ENCODE peak calls at places on chromosome 13, in four cellular contexts. Q is CD8-positive, alpha-beta T cell; X is HFF-Myc; Y is AG10803. E is an unnamed sample.

GRCh38 chr13:109680288-109680687 is 106.1 kb downstream of the IRS2 start:
- DNase-seq in Q (no peak), X (no peak), Y (no peak), E (no peak)

GRCh38 chr13:76944457-76944856 is 3.9 kb upstream of the ACOD1 start:
- DNase-seq in Q (no peak), Y (peak), X (no peak), E (peak)

GRCh38 chr13:51643114-51643881 is 59.0 kb downstream of the WDFY2 start:
- DNase-seq in Q (no peak), X (peak), Y (peak), E (peak)

GRCh38 chr13:45882626-45883025 is 31.1 kb upstream of the SIAH3 start:
- DNase-seq in X (no peak), Q (no peak), Y (no peak), E (no peak)

GRCh38 chr13:27012482-27013197 is 159.0 kb downstream of the USP12 start:
- DNase-seq in Y (peak), Q (no peak), X (peak), E (peak)

GRCh38 chr13:50375792-50376191 is 360.5 kb downstream of the KCNRG start:
- DNase-seq in Q (no peak), Y (peak), X (no peak), E (peak)

GRCh38 chr13:71054358-71054757 is 812.6 kb downstream of the DACH1 start:
- DNase-seq in Y (no peak), X (no peak), Q (no peak), E (no peak)

GRCh38 chr13:51221674-51222509 is at the start of gene FAM124A:
- DNase-seq in Q (no peak), Y (peak), X (no peak), E (no peak)

GRCh38 chr13:23381877-23382276 is 51.6 kb downstream of the SACS start:
- DNase-seq in Y (no peak), Q (no peak), X (no peak), E (no peak)

GRCh38 chr13:112446347-112446861 is 70.2 kb downstream of the SPACA7 start:
- DNase-seq in Y (no peak), X (no peak), Q (no peak), E (no peak)

GRCh38 chr13:95784161-95784880 is 107.4 kb downstream of the DNAJC3 start:
- DNase-seq in Y (peak), X (peak), Q (no peak), E (peak)

GRCh38 chr13:104086205-104086604 is 1020.0 kb upstream of the SLC10A2 start:
- DNase-seq in Q (no peak), X (no peak), Y (no peak), E (peak)

GRCh38 chr13:32170841-32171240 is 139.3 kb downstream of the FRY start:
- DNase-seq in Q (no peak), Y (no peak), X (no peak), E (no peak)

GRCh38 chr13:112000888-112001287 is 66.1 kb upstream of the SOX1 start:
- DNase-seq in Y (no peak), X (no peak), Q (no peak), E (no peak)

GRCh38 chr13:33351324-33351723 is 65.8 kb upstream of the STARD13 start:
- DNase-seq in Q (no peak), Y (peak), X (no peak), E (peak)

GRCh38 chr13:114058051-114058867 is 74.2 kb downstream of the RASA3 start:
- DNase-seq in Q (no peak), X (no peak), Y (no peak), E (no peak)

GRCh38 chr13:114055766-114056165 is 76.7 kb downstream of the RASA3 start:
- DNase-seq in Q (no peak), Y (no peak), X (no peak), E (no peak)

GRCh38 chr13:114057131-114058050 is 75.0 kb downstream of the RASA3 start:
- DNase-seq in X (no peak), Y (no peak), Q (no peak), E (no peak)

GRCh38 chr13:114054830-114055439 is 77.5 kb downstream of the RASA3 start:
- DNase-seq in X (no peak), Q (no peak), Y (no peak), E (no peak)

DNA sequence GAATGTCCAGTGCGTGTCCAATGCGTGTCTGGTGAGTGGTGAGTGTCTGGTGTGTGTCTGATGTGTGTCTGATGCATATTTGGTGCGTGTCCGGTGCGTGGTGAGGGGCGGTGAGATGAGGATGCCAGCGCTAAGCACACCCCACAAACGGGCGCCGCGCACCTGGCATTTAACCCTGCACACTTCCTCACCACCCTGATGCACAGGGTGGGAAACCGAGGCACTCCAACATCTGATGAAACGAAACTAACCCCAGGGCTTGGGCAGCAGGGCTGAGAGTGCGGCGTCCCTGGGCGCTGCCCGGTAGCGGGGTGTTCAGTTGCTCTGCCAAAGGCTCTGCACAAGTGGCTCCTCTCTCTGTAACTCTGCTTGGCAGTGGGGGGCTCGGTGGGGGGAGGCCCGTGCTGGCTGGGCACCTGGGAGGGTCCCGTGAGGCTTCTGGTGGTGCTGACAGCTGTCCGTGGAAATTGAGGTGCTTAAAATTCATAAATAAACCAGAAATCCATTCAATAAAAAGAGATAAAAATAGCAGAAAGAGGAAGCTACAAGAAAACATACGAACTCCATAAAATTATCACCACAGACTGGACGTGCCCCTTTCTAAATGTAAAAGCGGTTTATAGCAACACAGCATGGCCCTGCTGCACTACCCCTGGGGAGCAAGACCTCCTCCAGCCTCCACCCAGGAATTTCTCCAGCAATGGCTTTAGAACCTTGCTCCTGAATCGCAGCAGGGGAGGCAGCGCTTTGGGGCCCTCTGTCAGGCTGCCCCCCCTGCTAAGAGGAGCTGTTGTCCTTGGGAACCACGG is 76.0 kb downstream of the RASA3 start:
- DNase-seq in X (no peak), Q (no peak), Y (no peak), E (no peak)
- H3K4me3 ChIP-seq in X (no peak), Q (no peak), Y (no peak), E (no peak)

DNA sequence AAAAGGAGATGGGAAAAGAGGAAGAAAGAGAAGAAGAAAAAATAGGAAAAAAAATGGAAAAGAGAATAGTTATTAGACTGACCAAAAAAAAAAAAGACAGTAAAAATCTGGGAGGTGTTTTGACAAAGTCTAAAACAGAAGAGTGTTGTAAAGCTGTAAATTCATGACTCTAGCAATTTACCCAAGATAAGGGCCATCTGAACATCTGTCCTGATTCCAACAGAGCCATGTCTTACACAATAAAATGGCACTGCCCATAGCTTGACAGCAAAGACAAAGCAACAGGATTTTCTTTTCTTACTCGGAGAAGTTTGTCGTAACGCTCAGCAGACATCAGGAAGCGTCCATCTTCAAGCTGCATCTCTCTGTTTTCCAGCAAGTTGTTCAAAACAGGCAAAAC is 69.8 kb downstream of the VWA8 start:
- DNase-seq in X (no peak), Q (no peak), Y (no peak), E (no peak)
- TF ChIP-seq CTCF in X (no peak), Q (no peak), Y (no peak), E (no peak)

DNA sequence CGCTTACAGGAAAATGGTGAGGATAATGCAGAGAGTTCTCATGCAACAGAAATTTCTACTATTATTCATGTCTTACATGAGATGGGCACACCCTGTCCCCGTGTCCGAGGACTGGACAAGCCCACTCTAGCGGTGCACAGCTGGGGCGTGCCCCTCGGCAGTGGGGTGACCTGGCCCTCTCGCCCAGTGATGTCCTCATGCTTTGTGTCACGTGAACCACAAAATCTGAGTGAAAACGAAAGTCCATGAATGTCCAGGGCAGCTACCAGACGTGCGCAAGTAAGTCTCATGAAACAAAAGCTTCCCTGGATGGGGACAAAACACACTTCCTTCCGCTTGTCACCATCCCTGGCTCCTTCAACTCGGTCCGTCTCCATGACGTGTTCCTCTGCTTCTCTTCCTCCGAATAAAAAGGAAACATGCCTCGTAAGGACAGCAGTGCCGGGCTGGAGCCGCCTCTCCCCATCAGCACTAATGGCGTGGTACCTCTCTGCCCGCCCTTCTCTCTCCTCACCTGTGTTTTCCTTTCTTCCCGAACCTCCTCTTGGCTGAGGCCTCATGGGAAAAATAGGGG is 45.6 kb downstream of the ANKRD10 start:
- DNase-seq in X (no peak), Y (no peak), Q (no peak), E (peak)
- H3K4me3 ChIP-seq in X (peak), Y (peak), Q (no peak), E (peak)

DNA sequence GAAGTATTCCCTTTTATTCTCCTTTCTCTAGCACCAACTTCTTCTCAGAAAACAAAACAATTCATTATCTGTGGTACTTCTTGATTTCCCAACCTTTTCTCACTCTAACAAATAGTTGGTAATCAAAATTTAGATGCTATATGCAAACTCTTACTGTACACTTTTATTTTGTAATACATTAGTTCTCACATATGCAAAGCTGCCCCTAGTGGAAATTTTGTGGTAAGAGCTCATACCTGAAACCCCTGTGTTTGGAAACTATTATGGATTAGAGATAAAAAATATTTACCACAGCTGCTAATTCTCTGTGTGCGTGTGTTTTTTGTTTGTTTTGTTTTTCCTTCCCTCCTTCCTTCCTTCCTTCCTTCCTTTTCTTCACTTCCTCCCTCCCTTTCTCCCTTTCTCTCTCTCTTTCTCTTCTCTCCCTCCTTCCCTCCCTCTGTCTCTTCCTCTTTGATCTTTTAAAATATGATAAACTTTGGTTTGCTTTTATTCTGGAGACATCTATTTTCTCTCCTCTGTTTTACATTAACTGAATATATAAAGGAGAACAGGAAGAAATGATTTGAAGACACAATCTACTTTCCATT is 537.4 kb downstream of the SLITRK6 start:
- DNase-seq in Q (no peak), X (no peak), Y (no peak), E (no peak)
- TF ChIP-seq CTCF in Q (peak), X (peak), Y (no peak), E (peak)

GRCh38 chr13:44470623-44471562 is 97.3 kb downstream of the SERP2 start:
- DNase-seq in X (no peak), Y (no peak), Q (no peak), E (peak)
- H3K4me3 ChIP-seq in X (no peak), Y (no peak), Q (no peak), E (no peak)

GRCh38 chr13:99505814-99506269 is 4.6 kb downstream of the TM9SF2 start:
- DNase-seq in Y (peak), Q (no peak), X (no peak), E (peak)
- TF ChIP-seq CTCF in Y (peak), Q (peak), X (no peak), E (peak)

GRCh38 chr13:48093588-48093987 is 1.3 kb downstream of the MED4 start:
- DNase-seq in X (no peak), Y (no peak), Q (no peak), E (no peak)
- H3K4me3 ChIP-seq in X (peak), Y (peak), Q (peak), E (peak)

GRCh38 chr13:35963982-35964665 is 167.1 kb downstream of the DCLK1 start:
- DNase-seq in Y (no peak), Q (no peak), X (no peak), E (no peak)

GRCh38 chr13:35964764-35965163 is 166.4 kb downstream of the DCLK1 start:
- DNase-seq in Y (peak), X (no peak), Q (no peak), E (peak)

GRCh38 chr13:35961002-35961401 is 170.2 kb downstream of the DCLK1 start:
- DNase-seq in X (no peak), Q (no peak), Y (no peak), E (peak)

GRCh38 chr13:35957996-35958395 is 173.2 kb downstream of the DCLK1 start:
- DNase-seq in X (no peak), Y (no peak), Q (no peak), E (no peak)

DNA sequence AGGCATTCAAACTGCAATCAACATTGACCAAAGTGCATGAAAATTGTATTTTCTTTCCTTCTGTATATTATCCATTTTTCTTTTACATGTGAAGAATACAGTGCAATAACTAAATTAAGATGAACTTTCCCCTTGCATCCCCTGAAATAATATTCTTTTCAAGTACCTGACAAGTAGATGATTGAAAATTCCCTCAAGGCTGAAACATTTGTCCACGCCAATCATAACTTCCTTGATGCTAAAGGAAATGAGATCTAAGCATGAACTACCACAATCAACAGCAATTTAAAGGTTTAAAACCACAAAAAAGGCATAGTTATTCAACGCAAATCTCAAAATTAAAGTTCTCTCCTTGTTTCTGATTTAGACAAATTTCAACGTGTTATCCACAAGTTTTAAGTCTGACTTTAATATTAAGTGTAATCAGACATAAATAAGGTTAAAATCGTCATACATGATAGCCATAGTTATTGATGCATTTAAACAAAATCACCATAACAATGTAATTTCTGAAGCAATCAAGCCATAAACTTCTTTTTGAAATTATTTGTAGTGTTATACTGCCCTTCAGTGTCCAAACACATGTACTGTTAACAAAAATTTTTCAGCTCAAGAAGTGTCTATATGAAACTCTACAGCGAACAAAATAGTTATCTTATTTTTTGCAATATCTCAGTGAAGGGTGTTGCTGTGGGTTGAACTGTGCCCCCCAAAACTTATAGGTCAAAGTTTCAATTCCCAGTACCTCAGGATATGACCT is 169.5 kb downstream of the DCLK1 start:
- DNase-seq in Q (no peak), Y (peak), X (no peak), E (peak)
- TF ChIP-seq CTCF in Q (no peak), Y (peak), X (no peak), E (peak)

GRCh38 chr13:22161871-22162270 is 491.0 kb downstream of the FGF9 start:
- DNase-seq in X (no peak), Y (no peak), Q (no peak), E (no peak)
- H3K4me3 ChIP-seq in X (no peak), Y (no peak), Q (peak), E (no peak)

DNA sequence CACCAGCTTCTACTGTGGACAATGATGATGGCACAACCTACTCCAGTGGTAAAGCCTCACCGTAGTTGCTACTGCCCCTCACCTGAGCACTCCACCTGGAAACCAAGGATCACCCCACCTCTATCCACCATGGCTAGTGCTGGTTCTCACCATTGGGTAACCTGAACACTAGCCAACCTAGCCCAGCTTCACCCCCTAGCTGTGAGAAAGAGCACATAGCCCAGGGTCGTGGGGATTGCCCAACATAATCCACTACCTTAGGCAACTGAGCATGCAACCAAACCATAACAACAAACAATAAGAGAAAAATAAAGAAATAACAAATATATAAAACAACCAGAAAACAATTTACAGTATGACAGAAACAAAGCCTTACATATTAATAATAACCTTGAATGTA is 560.1 kb downstream of the DIAPH3 start:
- DNase-seq in X (no peak), Y (no peak), Q (no peak), E (no peak)
- TF ChIP-seq CTCF in X (no peak), Y (no peak), Q (no peak), E (no peak)

E was measured in fibroblast of the aortic adventitia.